ENCODE peak calls at places on chromosomes 5 and 9, in five cellular contexts. S is endothelial cell, O is fibroblast of pulmonary artery, D is HFF-Myc, Y is PC-3. Q is an unnamed sample.

GRCh38 chr5:60673329-60673728 is 26.6 kb downstream of the DEPDC1B start:
- DNase-seq in O (no peak), Y (no peak), S (no peak), D (no peak), Q (no peak)

GRCh38 chr5:138676556-138677193 is 76.5 kb upstream of the CTNNA1 start:
- DNase-seq in O (no peak), Y (no peak), D (no peak), S (no peak), Q (no peak)

GRCh38 chr5:109825450-109825849 is 135.7 kb downstream of the MAN2A1 start:
- DNase-seq in D (no peak), S (no peak), Y (peak), O (peak), Q (no peak)

GRCh38 chr9:69919461-69920061 is 98.9 kb downstream of the CFAP95 start:
- DNase-seq in S (no peak), Y (peak), O (peak), D (peak), Q (peak)

GRCh38 chr5:52692618-52693017 is 95.1 kb upstream of the ITGA1 start:
- DNase-seq in O (no peak), S (no peak), D (no peak), Y (no peak), Q (no peak)

GRCh38 chr9:14156046-14156445 is 157.9 kb downstream of the NFIB start:
- DNase-seq in S (no peak), D (no peak), O (no peak), Y (no peak), Q (no peak)

GRCh38 chr9:110021891-110022290 is 186.1 kb downstream of the C9orf152 start:
- DNase-seq in O (no peak), S (no peak), Y (no peak), D (no peak), Q (no peak)

GRCh38 chr5:68494771-68495170 is 279.2 kb downstream of the PIK3R1 start:
- DNase-seq in D (no peak), O (no peak), Y (no peak), S (no peak), Q (no peak)

GRCh38 chr5:160289721-160290120 is 22.6 kb downstream of the CCNJL start:
- DNase-seq in O (no peak), S (no peak), Y (no peak), D (no peak), Q (no peak)

GRCh38 chr5:103469288-103470065 is 93.1 kb downstream of the NUDT12 start:
- DNase-seq in Y (peak), D (no peak), O (peak), S (no peak), Q (no peak)

GRCh38 chr5:150279618-150280017 is 10.0 kb downstream of the CAMK2A start:
- DNase-seq in S (no peak), D (no peak), Y (no peak), O (no peak), Q (no peak)

GRCh38 chr9:89483592-89484474 is 14.1 kb downstream of the SEMA4D start:
- DNase-seq in Y (no peak), O (no peak), S (no peak), D (no peak), Q (no peak)

GRCh38 chr9:17631396-17631795 is 52.5 kb downstream of the SH3GL2 start:
- DNase-seq in Y (peak), O (no peak), D (no peak), S (no peak), Q (no peak)

GRCh38 chr5:99169309-99169708 is 240.5 kb upstream of the CHD1 start:
- DNase-seq in Y (peak), D (no peak), S (no peak), O (peak), Q (no peak)

GRCh38 chr5:91383956-91384300 is 811 bp upstream of the ARRDC3 start:
- DNase-seq in Y (no peak), O (no peak), D (no peak), S (peak), Q (no peak)

GRCh38 chr5:80302636-80303035 is 17.2 kb upstream of the SPZ1 start:
- DNase-seq in S (no peak), D (no peak), O (no peak), Y (no peak), Q (no peak)

GRCh38 chr5:102018690-102019089 is 277.4 kb downstream of the SLCO4C1 start:
- DNase-seq in D (no peak), Y (no peak), O (no peak), S (no peak), Q (no peak)

GRCh38 chr5:158861366-158861765 is 238.3 kb downstream of the EBF1 start:
- DNase-seq in S (no peak), O (no peak), Y (no peak), D (no peak), Q (no peak)

GRCh38 chr5:148387325-148387724 is 3.6 kb downstream of the FBXO38 start:
- DNase-seq in D (peak), Y (no peak), S (no peak), O (no peak), Q (no peak)

GRCh38 chr5:109161914-109162683 is 247.7 kb downstream of the PJA2 start:
- DNase-seq in S (no peak), Y (peak), D (no peak), O (peak), Q (no peak)

GRCh38 chr5:139575751-139576150 is 14.6 kb downstream of the UBE2D2 start:
- DNase-seq in Y (no peak), O (no peak), D (no peak), S (no peak), Q (no peak)

GRCh38 chr5:15620501-15620900 is 120.5 kb downstream of the FBXL7 start:
- DNase-seq in D (peak), S (no peak), O (peak), Y (no peak), Q (no peak)

GRCh38 chr5:32538031-32538547 is 47.3 kb upstream of the SUB1 start:
- DNase-seq in D (no peak), O (peak), S (no peak), Y (no peak), Q (no peak)

GRCh38 chr5:154243736-154244135 is 53.2 kb downstream of the GALNT10 start:
- DNase-seq in O (peak), S (no peak), D (no peak), Y (no peak), Q (no peak)

GRCh38 chr5:4868140-4868735 is 271.9 kb upstream of the ADAMTS16 start:
- DNase-seq in D (peak), S (peak), O (peak), Y (peak), Q (peak)

GRCh38 chr5:150598046-150598445 is 42.4 kb upstream of the SYNPO start:
- DNase-seq in S (no peak), O (no peak), D (no peak), Y (no peak), Q (no peak)

GRCh38 chr5:130337179-130337888 is 433.1 kb downstream of the CHSY3 start:
- DNase-seq in Y (peak), S (no peak), O (peak), D (peak), Q (no peak)

GRCh38 chr9:34491596-34491995 is 31.2 kb downstream of the ENHO start:
- DNase-seq in D (no peak), O (no peak), S (no peak), Y (no peak), Q (no peak)
- TF ChIP-seq CTCF in D (no peak), O (no peak), S (no peak), Y (no peak), Q (no peak)

GRCh38 chr5:107668933-107669542 is 1.7 kb downstream of the EFNA5 start:
- DNase-seq in S (peak), D (no peak), O (peak), Y (peak), Q (no peak)
- TF ChIP-seq CTCF in S (no peak), D (no peak), O (no peak), Y (no peak), Q (no peak)

DNA sequence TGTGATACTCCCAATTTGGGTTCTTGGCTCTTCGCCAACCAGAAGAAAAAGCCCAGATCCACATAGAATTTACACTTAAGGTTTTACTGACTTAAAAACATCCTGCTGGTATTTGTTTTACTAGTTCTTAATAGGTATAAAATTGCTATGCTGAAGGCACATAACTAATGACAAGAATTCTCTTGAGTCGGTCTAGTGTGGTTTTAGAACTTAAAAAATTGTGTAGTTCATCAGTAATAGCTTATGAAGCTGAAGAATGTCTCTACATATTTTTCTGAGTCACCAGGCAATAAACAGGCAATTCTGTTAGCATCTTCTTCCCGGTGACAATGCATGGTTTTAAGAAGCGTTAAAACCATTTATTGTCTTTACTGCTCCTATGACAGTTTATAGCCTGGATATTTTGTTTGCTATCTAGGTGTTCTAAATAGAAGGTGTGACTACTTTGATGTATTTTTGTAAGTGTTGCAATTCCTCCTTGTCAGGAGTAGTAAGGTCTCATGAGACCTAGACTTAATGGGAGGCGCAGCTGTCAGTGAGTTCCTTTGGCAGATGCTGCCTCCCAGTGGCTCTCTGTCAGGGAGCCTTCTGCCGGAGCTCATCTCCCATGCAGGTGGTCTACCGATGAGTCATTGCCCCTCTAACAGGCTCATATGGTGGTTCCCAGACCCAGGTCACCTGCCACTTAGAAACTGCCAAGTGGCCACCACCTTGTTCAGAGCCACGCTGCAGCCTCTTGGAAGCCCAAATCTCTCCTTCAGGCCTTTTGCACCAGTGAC is 173.8 kb downstream of the MAST4 start:
- DNase-seq in S (peak), Y (no peak), D (no peak), O (peak), Q (no peak)
- TF ChIP-seq CTCF in S (no peak), Y (no peak), D (peak), O (peak), Q (peak)

GRCh38 chr5:40365357-40366330 is 314.1 kb upstream of the PTGER4 start:
- DNase-seq in D (no peak), O (no peak), S (no peak), Y (peak), Q (no peak)

GRCh38 chr5:40361378-40361777 is 318.3 kb upstream of the PTGER4 start:
- DNase-seq in Y (no peak), O (no peak), S (no peak), D (no peak), Q (no peak)

GRCh38 chr5:40368200-40368599 is 311.5 kb upstream of the PTGER4 start:
- DNase-seq in Y (no peak), S (no peak), O (no peak), D (no peak), Q (no peak)

GRCh38 chr5:40364441-40364840 is 315.3 kb upstream of the PTGER4 start:
- DNase-seq in S (no peak), Y (no peak), D (no peak), O (no peak), Q (no peak)

GRCh38 chr5:40367260-40367659 is 312.5 kb upstream of the PTGER4 start:
- DNase-seq in S (no peak), D (no peak), Y (no peak), O (peak), Q (no peak)
- TF ChIP-seq CTCF in S (no peak), D (no peak), Y (peak), O (no peak), Q (no peak)

DNA sequence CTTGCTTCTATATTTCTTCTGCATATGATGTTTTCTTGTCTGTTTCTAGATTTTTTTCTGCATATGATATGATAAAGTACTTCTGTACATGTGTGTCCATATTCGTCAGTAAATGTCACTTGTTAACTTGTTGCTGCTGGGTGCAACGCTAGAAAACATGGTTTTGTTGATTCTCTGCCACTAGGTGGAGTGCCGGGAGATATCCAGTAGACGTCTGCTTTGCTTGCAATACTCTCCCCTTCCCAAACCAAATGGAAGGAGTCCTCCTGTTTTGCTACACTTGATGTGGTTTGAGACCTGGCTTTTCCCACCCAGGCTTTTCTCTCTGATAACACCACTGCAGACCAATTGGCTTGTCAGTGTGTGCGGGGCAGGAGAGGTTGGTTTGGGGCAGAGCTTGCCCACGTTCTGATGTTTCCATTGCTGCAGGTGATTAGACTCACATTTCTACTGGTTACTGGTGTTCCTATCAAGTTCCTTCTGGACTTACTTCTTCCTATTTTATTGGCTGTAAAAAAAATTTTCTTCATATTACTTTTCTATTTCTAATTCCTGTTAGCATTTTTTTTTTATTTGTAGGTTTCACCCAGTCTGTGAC is 900.0 kb upstream of the CDH10 start:
- DNase-seq in D (no peak), Y (peak), S (peak), O (peak), Q (no peak)
- TF ChIP-seq CTCF in D (peak), Y (peak), S (peak), O (peak), Q (peak)

GRCh38 chr9:126942369-126942768 is 27.8 kb downstream of the RALGPS1 start:
- DNase-seq in Y (no peak), O (no peak), S (no peak), D (no peak), Q (no peak)

GRCh38 chr9:126945682-126946081 is 31.1 kb downstream of the RALGPS1 start:
- DNase-seq in O (peak), D (no peak), S (no peak), Y (no peak), Q (no peak)

GRCh38 chr9:126953089-126953809 is 38.7 kb downstream of the RALGPS1 start:
- DNase-seq in S (no peak), Y (no peak), O (peak), D (no peak), Q (no peak)

GRCh38 chr9:126952180-126952960 is 37.8 kb downstream of the RALGPS1 start:
- DNase-seq in Y (no peak), D (no peak), S (no peak), O (peak), Q (no peak)

DNA sequence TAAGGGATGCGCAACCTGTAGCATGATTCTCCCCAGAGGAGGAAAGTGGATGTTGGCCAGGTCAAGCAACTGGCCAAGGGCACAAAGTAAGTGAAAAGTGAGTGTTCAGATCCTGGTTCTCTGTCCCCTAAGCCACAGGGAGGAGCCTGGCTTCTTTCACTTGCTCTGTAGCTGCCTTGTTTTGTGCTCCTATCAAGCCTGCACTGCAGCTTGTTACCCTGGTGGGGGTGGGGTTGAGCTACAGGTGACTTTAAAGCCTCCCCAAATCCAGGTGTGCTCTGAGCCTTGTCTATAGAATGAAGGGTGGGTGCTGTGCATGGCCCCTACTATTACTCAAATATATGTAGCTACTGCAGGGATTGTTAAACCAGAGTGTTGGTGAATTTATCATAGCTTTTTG is 32.9 kb downstream of the RALGPS1 start:
- DNase-seq in S (no peak), O (no peak), Y (peak), D (no peak), Q (no peak)
- TF ChIP-seq CTCF in S (no peak), O (no peak), Y (peak), D (no peak), Q (no peak)

GRCh38 chr9:128823903-128824406 is 5.6 kb downstream of the SPOUT1 start:
- DNase-seq in Y (no peak), D (no peak), O (no peak), S (no peak), Q (no peak)

GRCh38 chr9:128824911-128825310 is 4.7 kb downstream of the SPOUT1 start:
- DNase-seq in S (no peak), O (no peak), D (no peak), Y (no peak), Q (no peak)

GRCh38 chr9:128828267-128828666 is 1.3 kb downstream of the SPOUT1 start:
- DNase-seq in Y (no peak), S (no peak), D (no peak), O (no peak), Q (no peak)

GRCh38 chr9:128823362-128823902 is 5.1 kb downstream of the ENDOG start:
- DNase-seq in O (no peak), S (no peak), D (no peak), Y (no peak), Q (no peak)

DNA sequence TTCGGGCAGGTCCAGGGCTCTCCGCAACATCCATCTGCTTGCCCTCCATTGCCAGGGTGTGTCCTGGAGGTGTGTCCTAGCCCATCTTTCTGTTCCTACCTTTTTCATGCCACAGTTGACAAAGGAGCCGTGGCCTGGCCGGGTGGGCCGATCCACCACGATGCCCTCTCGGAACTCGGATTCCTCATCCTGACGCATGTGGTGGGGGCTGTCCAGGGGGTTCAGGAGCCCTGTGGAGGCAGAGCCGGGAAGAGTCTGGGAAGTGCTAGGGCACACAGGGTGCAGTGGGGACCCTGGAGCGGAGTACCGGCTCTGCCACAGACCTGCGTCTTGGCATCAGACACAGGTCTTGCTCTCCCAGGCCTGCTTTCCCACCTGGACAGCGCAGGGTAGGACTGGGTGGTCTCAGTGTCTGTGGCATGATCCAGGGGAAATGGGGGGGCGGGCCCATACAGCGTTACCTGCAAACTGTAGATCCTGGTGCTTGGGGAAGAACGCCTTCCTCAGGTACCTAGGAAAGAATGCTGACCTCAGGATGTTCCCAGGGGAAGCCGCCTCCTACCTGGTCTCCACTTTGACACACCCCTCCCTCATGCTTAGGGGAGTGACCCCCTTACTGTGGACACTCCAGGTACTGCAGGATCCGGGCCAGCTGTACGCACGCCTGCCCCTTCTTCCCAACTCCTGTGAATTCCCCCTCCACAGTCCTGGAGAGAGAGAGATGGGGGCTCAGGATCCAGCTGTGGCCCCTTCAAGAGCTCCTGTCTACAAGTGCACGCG is 3.5 kb downstream of the SPOUT1 start:
- DNase-seq in D (no peak), Y (no peak), O (no peak), S (no peak), Q (no peak)
- TF ChIP-seq CTCF in D (peak), Y (no peak), O (no peak), S (no peak), Q (no peak)

GRCh38 chr5:126100767-126101166 is 322.4 kb upstream of the GRAMD2B start:
- DNase-seq in D (no peak), Y (no peak), S (peak), O (peak), Q (no peak)
- TF ChIP-seq CTCF in D (peak), Y (peak), S (peak), O (peak), Q (peak)

GRCh38 chr9:130856474-130856873 is 21.4 kb downstream of the ABL1 start:
- DNase-seq in S (no peak), O (no peak), D (no peak), Y (no peak), Q (no peak)

GRCh38 chr9:130857864-130858730 is 23.0 kb downstream of the ABL1 start:
- DNase-seq in O (peak), D (no peak), S (no peak), Y (peak), Q (no peak)

GRCh38 chr9:130854086-130854485 is 19.0 kb downstream of the ABL1 start:
- DNase-seq in O (no peak), Y (no peak), D (no peak), S (no peak), Q (no peak)

GRCh38 chr9:130852801-130853200 is 17.7 kb downstream of the ABL1 start:
- DNase-seq in D (no peak), Y (no peak), O (no peak), S (no peak), Q (no peak)

DNA sequence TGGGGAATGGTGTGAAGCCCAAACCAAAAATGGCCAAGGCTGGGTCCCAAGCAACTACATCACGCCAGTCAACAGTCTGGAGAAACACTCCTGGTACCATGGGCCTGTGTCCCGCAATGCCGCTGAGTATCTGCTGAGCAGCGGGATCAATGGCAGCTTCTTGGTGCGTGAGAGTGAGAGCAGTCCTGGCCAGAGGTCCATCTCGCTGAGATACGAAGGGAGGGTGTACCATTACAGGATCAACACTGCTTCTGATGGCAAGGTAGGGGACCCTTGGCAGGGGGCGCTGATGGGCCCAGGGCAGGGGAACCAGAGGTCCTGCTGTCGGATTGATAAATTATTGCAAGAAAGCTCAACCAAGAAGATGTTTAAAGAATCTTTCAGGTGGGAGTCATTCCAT is 19.8 kb downstream of the ABL1 start:
- DNase-seq in O (no peak), Y (no peak), D (no peak), S (no peak), Q (no peak)
- TF ChIP-seq CTCF in O (no peak), Y (peak), D (no peak), S (no peak), Q (no peak)